ENCODE peak calls at places on chromosomes 6 and 20, in six cellular contexts. One of them, this sample, is unnamed. For H3K4me1, the result is how much of the 10 kb centered on the place peaks cover.

GRCh38 chr6:34465551-34466241 is at the start of gene PACSIN1:
- DNase-seq in Peyer's patch: no peak
- DNase-seq in OCI-LY7: peak
- DNase-seq in body of pancreas: peak
- DNase-seq in thoracic aorta: no peak
- DNase-seq in BE2C: peak
- DNase-seq in this sample: no peak

GRCh38 chr6:25883991-25884390 is 9.9 kb upstream of the SLC17A3 start:
- DNase-seq in Peyer's patch: no peak
- DNase-seq in OCI-LY7: no peak
- DNase-seq in body of pancreas: no peak
- DNase-seq in thoracic aorta: no peak
- DNase-seq in BE2C: no peak
- DNase-seq in this sample: no peak

GRCh38 chr6:134331255-134331654 is 13.3 kb upstream of the SGK1 start:
- DNase-seq in Peyer's patch: no peak
- DNase-seq in OCI-LY7: no peak
- DNase-seq in body of pancreas: no peak
- DNase-seq in thoracic aorta: no peak
- DNase-seq in BE2C: no peak
- DNase-seq in this sample: no peak

GRCh38 chr6:158405933-158406332 is 93.7 kb downstream of the TULP4 start:
- DNase-seq in Peyer's patch: no peak
- DNase-seq in OCI-LY7: peak
- DNase-seq in body of pancreas: no peak
- DNase-seq in thoracic aorta: no peak
- DNase-seq in BE2C: no peak
- DNase-seq in this sample: no peak

GRCh38 chr6:55955684-55956083 is 80.3 kb upstream of the BMP5 start:
- DNase-seq in Peyer's patch: no peak
- DNase-seq in OCI-LY7: no peak
- DNase-seq in body of pancreas: no peak
- DNase-seq in thoracic aorta: no peak
- DNase-seq in BE2C: no peak
- DNase-seq in this sample: no peak

GRCh38 chr6:125793863-125794262 is 3.1 kb downstream of the NCOA7 start:
- DNase-seq in Peyer's patch: no peak
- DNase-seq in OCI-LY7: no peak
- DNase-seq in body of pancreas: no peak
- DNase-seq in thoracic aorta: no peak
- DNase-seq in BE2C: peak
- DNase-seq in this sample: no peak

GRCh38 chr6:45420083-45420908 is 42.6 kb upstream of the SUPT3H start:
- DNase-seq in Peyer's patch: no peak
- DNase-seq in OCI-LY7: no peak
- DNase-seq in body of pancreas: no peak
- DNase-seq in thoracic aorta: no peak
- DNase-seq in BE2C: no peak
- DNase-seq in this sample: peak

GRCh38 chr6:157440162-157440561 is 59.2 kb downstream of the ZDHHC14 start:
- DNase-seq in Peyer's patch: no peak
- DNase-seq in OCI-LY7: no peak
- DNase-seq in body of pancreas: no peak
- DNase-seq in thoracic aorta: no peak
- DNase-seq in BE2C: no peak
- DNase-seq in this sample: no peak

GRCh38 chr6:143264996-143265734 is 185.3 kb downstream of the ADAT2 start:
- DNase-seq in Peyer's patch: no peak
- DNase-seq in OCI-LY7: no peak
- DNase-seq in body of pancreas: no peak
- DNase-seq in thoracic aorta: no peak
- DNase-seq in BE2C: no peak
- DNase-seq in this sample: no peak

GRCh38 chr20:58233881-58234528 is 5.6 kb upstream of the ANKRD60 start:
- DNase-seq in Peyer's patch: no peak
- DNase-seq in OCI-LY7: peak
- DNase-seq in body of pancreas: peak
- DNase-seq in thoracic aorta: no peak
- DNase-seq in BE2C: peak
- DNase-seq in this sample: no peak

GRCh38 chr6:111952821-111953535 is 79.7 kb upstream of the FYN start:
- DNase-seq in Peyer's patch: no peak
- DNase-seq in OCI-LY7: no peak
- DNase-seq in body of pancreas: no peak
- DNase-seq in thoracic aorta: no peak
- DNase-seq in BE2C: no peak
- DNase-seq in this sample: no peak

GRCh38 chr6:113763883-113764282 is 93.3 kb upstream of the MARCKS start:
- DNase-seq in Peyer's patch: no peak
- DNase-seq in OCI-LY7: no peak
- DNase-seq in body of pancreas: no peak
- DNase-seq in thoracic aorta: no peak
- DNase-seq in BE2C: no peak
- DNase-seq in this sample: no peak

GRCh38 chr20:36663026-36663425 is 17.0 kb upstream of the SLA2 start:
- DNase-seq in Peyer's patch: no peak
- DNase-seq in OCI-LY7: no peak
- DNase-seq in body of pancreas: no peak
- DNase-seq in thoracic aorta: no peak
- DNase-seq in BE2C: no peak
- DNase-seq in this sample: no peak

GRCh38 chr20:45445805-45446562 is 23.6 kb upstream of the WFDC2 start:
- DNase-seq in Peyer's patch: no peak
- DNase-seq in OCI-LY7: peak
- DNase-seq in body of pancreas: no peak
- DNase-seq in thoracic aorta: no peak
- DNase-seq in BE2C: peak
- DNase-seq in this sample: peak

GRCh38 chr6:137829641-137830083 is 37.4 kb upstream of the TNFAIP3 start:
- DNase-seq in Peyer's patch: no peak
- DNase-seq in OCI-LY7: no peak
- DNase-seq in body of pancreas: no peak
- DNase-seq in thoracic aorta: no peak
- DNase-seq in BE2C: no peak
- DNase-seq in this sample: no peak

GRCh38 chr6:36977470-36977941 is 8.5 kb downstream of the MTCH1 start:
- DNase-seq in Peyer's patch: no peak
- DNase-seq in OCI-LY7: peak
- DNase-seq in body of pancreas: no peak
- DNase-seq in thoracic aorta: no peak
- DNase-seq in BE2C: peak
- DNase-seq in this sample: no peak

GRCh38 chr6:14910692-14911547 is 334.9 kb upstream of the JARID2 start:
- DNase-seq in Peyer's patch: no peak
- DNase-seq in OCI-LY7: peak
- DNase-seq in body of pancreas: no peak
- DNase-seq in thoracic aorta: no peak
- DNase-seq in BE2C: no peak
- DNase-seq in this sample: peak

GRCh38 chr6:136717297-136717990 is 74.8 kb downstream of the MAP3K5 start:
- DNase-seq in Peyer's patch: no peak
- DNase-seq in OCI-LY7: peak
- DNase-seq in body of pancreas: no peak
- DNase-seq in thoracic aorta: no peak
- DNase-seq in BE2C: no peak
- DNase-seq in this sample: no peak

GRCh38 chr20:34637245-34638185 is 39.4 kb downstream of the PIGU start:
- DNase-seq in Peyer's patch: no peak
- DNase-seq in OCI-LY7: no peak
- DNase-seq in body of pancreas: no peak
- DNase-seq in thoracic aorta: no peak
- DNase-seq in BE2C: no peak
- DNase-seq in this sample: no peak

GRCh38 chr6:159899994-159900745 is 9.4 kb downstream of the MAS1 start:
- DNase-seq in Peyer's patch: no peak
- DNase-seq in OCI-LY7: no peak
- DNase-seq in body of pancreas: no peak
- DNase-seq in thoracic aorta: no peak
- DNase-seq in BE2C: no peak
- DNase-seq in this sample: no peak

GRCh38 chr6:16756660-16757270 is 4.5 kb downstream of the ATXN1 start:
- DNase-seq in Peyer's patch: no peak
- DNase-seq in OCI-LY7: no peak
- DNase-seq in body of pancreas: no peak
- DNase-seq in thoracic aorta: no peak
- DNase-seq in BE2C: no peak
- DNase-seq in this sample: no peak

GRCh38 chr6:16757332-16757731 is 3.9 kb downstream of the ATXN1 start:
- DNase-seq in Peyer's patch: no peak
- DNase-seq in OCI-LY7: no peak
- DNase-seq in body of pancreas: no peak
- DNase-seq in thoracic aorta: no peak
- DNase-seq in BE2C: no peak
- DNase-seq in this sample: no peak

GRCh38 chr6:16754274-16754673 is 7.0 kb downstream of the ATXN1 start:
- DNase-seq in Peyer's patch: no peak
- DNase-seq in OCI-LY7: no peak
- DNase-seq in body of pancreas: no peak
- DNase-seq in thoracic aorta: no peak
- DNase-seq in BE2C: no peak
- DNase-seq in this sample: no peak

GRCh38 chr6:16754864-16755263 is 6.4 kb downstream of the ATXN1 start:
- DNase-seq in Peyer's patch: no peak
- DNase-seq in OCI-LY7: no peak
- DNase-seq in body of pancreas: no peak
- DNase-seq in thoracic aorta: no peak
- DNase-seq in BE2C: no peak
- DNase-seq in this sample: no peak

DNA sequence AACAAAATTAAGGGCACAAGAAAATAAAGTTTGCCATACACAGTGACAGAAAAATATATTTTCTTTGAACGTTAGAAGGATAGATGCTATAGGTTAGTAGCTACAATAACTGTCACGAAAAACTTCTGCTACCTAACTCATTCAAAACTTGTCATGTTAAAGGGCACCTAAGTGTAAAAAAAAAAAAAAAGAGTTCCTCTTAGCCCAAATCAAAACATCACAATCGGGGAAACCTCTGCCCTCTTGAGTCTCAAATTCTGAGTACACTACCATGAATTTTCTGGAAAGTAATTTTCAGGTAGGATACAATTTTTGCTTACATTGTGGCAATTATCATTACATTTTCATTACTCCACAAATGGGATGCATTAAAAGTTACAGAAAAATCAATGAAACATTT is 5.7 kb downstream of the ATXN1 start:
- DNase-seq in Peyer's patch: no peak
- DNase-seq in OCI-LY7: no peak
- DNase-seq in body of pancreas: no peak
- DNase-seq in thoracic aorta: no peak
- DNase-seq in BE2C: no peak
- DNase-seq in this sample: no peak
- H3K4me1 ChIP-seq in Peyer's patch: under half
- H3K4me1 ChIP-seq in OCI-LY7: under half
- H3K4me1 ChIP-seq in body of pancreas: under half
- H3K4me1 ChIP-seq in thoracic aorta: half or more
- H3K4me1 ChIP-seq in BE2C: under half
- H3K4me1 ChIP-seq in this sample: half or more

DNA sequence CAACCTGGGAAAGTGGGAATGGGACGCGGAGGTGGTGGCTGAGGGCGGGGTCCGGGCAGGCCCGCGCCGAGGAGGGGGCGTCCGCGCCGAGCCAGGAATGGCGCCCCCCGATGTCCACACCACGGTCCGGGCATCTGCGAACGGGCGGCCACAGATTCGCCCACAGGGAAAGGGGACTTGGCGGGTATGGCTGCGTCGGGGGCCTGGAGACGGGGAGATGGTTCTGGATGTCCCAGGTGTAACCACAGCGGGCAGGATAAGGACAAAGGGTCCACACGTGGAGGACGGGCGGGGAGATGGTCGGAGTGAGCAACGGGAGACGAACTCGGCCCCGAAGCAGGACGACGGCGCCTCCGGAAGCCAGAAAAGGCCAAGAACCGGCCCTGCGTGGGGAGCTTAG is 124.6 kb downstream of the WDR27 start:
- DNase-seq in Peyer's patch: no peak
- DNase-seq in OCI-LY7: no peak
- DNase-seq in body of pancreas: no peak
- DNase-seq in thoracic aorta: no peak
- DNase-seq in BE2C: no peak
- DNase-seq in this sample: no peak
- H3K4me3 ChIP-seq in Peyer's patch: no peak
- H3K4me3 ChIP-seq in OCI-LY7: no peak
- H3K4me3 ChIP-seq in body of pancreas: no peak
- H3K4me3 ChIP-seq in thoracic aorta: peak
- H3K4me3 ChIP-seq in BE2C: no peak
- H3K4me3 ChIP-seq in this sample: no peak

GRCh38 chr6:19986691-19987438 is 149.7 kb downstream of the ID4 start:
- DNase-seq in Peyer's patch: no peak
- DNase-seq in OCI-LY7: no peak
- DNase-seq in body of pancreas: no peak
- DNase-seq in thoracic aorta: no peak
- DNase-seq in BE2C: no peak
- DNase-seq in this sample: no peak

GRCh38 chr6:19979059-19979458 is 141.9 kb downstream of the ID4 start:
- DNase-seq in Peyer's patch: no peak
- DNase-seq in OCI-LY7: no peak
- DNase-seq in body of pancreas: no peak
- DNase-seq in thoracic aorta: no peak
- DNase-seq in BE2C: no peak
- DNase-seq in this sample: no peak

GRCh38 chr6:19988555-19988954 is 151.4 kb downstream of the ID4 start:
- DNase-seq in Peyer's patch: no peak
- DNase-seq in OCI-LY7: no peak
- DNase-seq in body of pancreas: no peak
- DNase-seq in thoracic aorta: no peak
- DNase-seq in BE2C: no peak
- DNase-seq in this sample: peak

DNA sequence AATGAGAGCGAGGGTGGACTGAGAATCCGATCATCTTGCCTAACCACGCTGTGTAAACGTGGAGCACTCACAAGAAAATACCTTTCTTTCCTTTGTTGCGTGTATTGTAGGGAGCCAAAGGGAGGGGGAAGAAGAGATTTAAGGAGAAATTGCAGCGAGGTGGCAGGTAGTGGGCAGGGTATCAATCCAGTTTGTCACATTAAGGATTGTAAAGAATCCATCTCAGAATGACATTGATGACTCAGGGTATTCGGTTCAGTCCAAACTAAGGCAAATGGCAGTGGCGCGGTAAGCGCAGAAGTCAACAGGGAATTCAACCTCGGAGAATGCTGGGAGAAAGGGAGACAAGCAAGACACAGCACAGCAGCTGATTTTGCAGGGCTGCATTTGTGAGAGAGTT is 146.2 kb downstream of the ID4 start:
- DNase-seq in Peyer's patch: no peak
- DNase-seq in OCI-LY7: no peak
- DNase-seq in body of pancreas: no peak
- DNase-seq in thoracic aorta: no peak
- DNase-seq in BE2C: no peak
- DNase-seq in this sample: no peak
- TF ChIP-seq CTCF in Peyer's patch: no peak
- TF ChIP-seq CTCF in OCI-LY7: no peak
- TF ChIP-seq CTCF in body of pancreas: no peak
- TF ChIP-seq CTCF in thoracic aorta: no peak
- TF ChIP-seq CTCF in BE2C: no peak
- TF ChIP-seq CTCF in this sample: no peak

GRCh38 chr20:14832630-14833029 is 495.2 kb upstream of the FLRT3 start:
- DNase-seq in Peyer's patch: no peak
- DNase-seq in OCI-LY7: no peak
- DNase-seq in body of pancreas: no peak
- DNase-seq in thoracic aorta: no peak
- DNase-seq in BE2C: no peak
- DNase-seq in this sample: no peak
- H3K4me1 ChIP-seq in Peyer's patch: under half
- H3K4me1 ChIP-seq in OCI-LY7: under half
- H3K4me1 ChIP-seq in body of pancreas: under half
- H3K4me1 ChIP-seq in thoracic aorta: under half
- H3K4me1 ChIP-seq in BE2C: under half
- H3K4me1 ChIP-seq in this sample: under half